ENCODE peak calls at places on chromosomes 3 and 15, in seven cellular contexts. P is coronary artery; K is AG04449; I is HCT116; L is tibial artery; Q is kidney epithelial cell; F is CD8-positive, alpha-beta T cell. M is an unnamed sample.

GRCh38 chr15:68335251-68335650 is 57.7 kb downstream of the FEM1B start:
- DNase-seq in P (peak; percentile 90), K (no peak), I (no peak), L (peak; percentile 69), Q (no peak), F (no peak), M (no peak)

GRCh38 chr3:50249459-50249858 is 13.5 kb downstream of the GNAI2 start:
- DNase-seq in P (no peak), K (no peak), I (no peak), L (no peak), Q (no peak), F (no peak), M (no peak)

GRCh38 chr3:138694287-138695007 is 85.9 kb downstream of the FAIM start:
- DNase-seq in P (no peak), K (peak; percentile 95), I (peak; percentile 47), L (no peak), Q (peak; percentile 95), F (no peak), M (peak; percentile 81)

GRCh38 chr3:58250093-58250707 is 12.6 kb downstream of the ABHD6 start:
- DNase-seq in P (no peak), K (no peak), I (no peak), L (no peak), Q (no peak), F (no peak), M (no peak)

GRCh38 chr3:150124142-150124541 is 153.4 kb upstream of the PFN2 start:
- DNase-seq in P (no peak), K (no peak), I (no peak), L (no peak), Q (no peak), F (no peak), M (no peak)

GRCh38 chr15:40770147-40770721 is 454 bp downstream of the C15orf62 start:
- DNase-seq in P (no peak), K (no peak), I (no peak), L (no peak), Q (no peak), F (no peak), M (no peak)

GRCh38 chr3:171347017-171347979 is 112.9 kb downstream of the TNIK start:
- DNase-seq in P (no peak), K (no peak), I (no peak), L (no peak), Q (no peak), F (no peak), M (no peak)

GRCh38 chr3:15899438-15899837 is 101.7 kb upstream of the ANKRD28 start:
- DNase-seq in P (no peak), K (no peak), I (peak; percentile 40), L (no peak), Q (peak; percentile 41), F (no peak), M (peak; percentile 36)

GRCh38 chr15:89401636-89402252 is 67.1 kb upstream of the POLG start:
- DNase-seq in P (no peak), K (no peak), I (no peak), L (no peak), Q (no peak), F (no peak), M (peak; percentile 27)

GRCh38 chr3:171838218-171838720 is 4.9 kb upstream of the TMEM212 start:
- DNase-seq in P (no peak), K (no peak), I (no peak), L (peak; percentile 72), Q (no peak), F (no peak), M (no peak)

GRCh38 chr3:50267280-50267913 is 1.6 kb upstream of the SEMA3B start:
- DNase-seq in P (peak; percentile 87), K (no peak), I (no peak), L (peak; percentile 60), Q (no peak), F (no peak), M (no peak)

GRCh38 chr3:105423392-105423791 is 56.7 kb downstream of the ALCAM start:
- DNase-seq in P (no peak), K (no peak), I (no peak), L (no peak), Q (no peak), F (no peak), M (no peak)

DNA sequence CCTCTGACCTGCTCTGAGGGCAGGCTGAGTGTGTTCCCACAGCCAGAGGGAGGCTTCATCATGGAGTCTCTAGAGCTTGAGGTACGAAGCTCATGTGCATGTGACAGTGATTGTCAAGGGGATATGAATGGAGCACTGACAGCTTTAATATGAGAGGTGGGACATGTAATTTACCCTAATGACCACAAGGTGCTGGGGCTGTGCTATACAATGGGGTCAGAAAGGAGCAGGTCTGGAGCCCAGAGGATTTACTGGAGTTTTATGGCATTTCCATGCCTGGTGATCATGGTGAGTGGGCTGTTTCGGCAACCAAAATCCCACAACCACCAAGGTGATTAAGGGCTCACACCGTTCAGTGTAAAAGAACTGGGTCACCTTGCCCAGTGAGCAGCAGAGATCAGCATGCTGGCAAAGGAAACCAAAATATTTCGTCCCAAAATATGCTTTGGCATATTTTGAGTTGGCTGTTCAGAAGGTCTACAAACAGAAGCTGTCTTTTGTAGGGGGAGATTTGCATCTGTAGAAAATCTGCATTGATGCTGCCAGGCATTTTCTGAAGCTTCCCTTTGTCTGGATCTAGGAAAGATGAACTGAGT is 40.1 kb upstream of the RASGRF1 start:
- DNase-seq in P (no peak), K (no peak), I (no peak), L (no peak), Q (no peak), F (no peak), M (no peak)
- TF ChIP-seq CTCF in P (no peak), K (no peak), I (peak; percentile 40), L (no peak), Q (peak; percentile 16), F (no peak), M (peak; percentile 12)

DNA sequence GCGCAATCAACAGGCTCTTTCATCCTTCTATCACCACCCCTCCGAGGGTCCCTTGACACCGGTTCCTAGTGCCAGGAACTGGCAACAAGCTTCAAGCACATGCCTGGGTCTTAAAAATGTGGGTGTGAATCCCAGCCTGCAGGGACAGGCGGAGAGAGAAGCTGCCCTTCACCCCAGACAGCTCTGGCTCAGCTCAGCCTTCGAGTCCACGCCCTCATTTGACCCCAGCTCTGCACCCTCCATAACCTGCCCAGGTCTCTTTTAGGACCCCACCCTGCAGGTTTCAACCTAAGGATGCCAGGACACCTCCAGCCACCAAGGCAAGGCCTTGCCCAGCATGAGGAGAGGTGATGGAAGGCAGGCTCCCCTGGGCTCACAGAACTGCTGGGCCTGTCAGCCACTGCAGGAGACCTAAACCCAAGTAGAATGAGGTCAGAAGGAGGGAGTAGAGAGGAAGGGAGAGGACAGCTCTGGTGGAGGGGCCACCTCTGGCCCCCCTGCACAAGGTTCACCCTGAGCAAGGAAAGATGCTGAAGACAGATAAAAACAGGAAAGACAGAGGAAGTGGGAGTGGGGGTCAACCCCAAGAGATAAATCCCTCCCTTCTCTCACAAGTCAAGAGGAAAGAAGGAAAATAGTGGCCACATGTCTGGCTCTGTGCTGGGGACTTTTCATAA is 2.6 kb upstream of the LOXL1 start:
- DNase-seq in P (no peak), K (no peak), I (no peak), L (no peak), Q (no peak), F (no peak), M (no peak)
- H3K4me3 ChIP-seq in P (peak overlapping the region; percentile 54), K (peak overlapping the region; percentile 27), I (no peak overlapping the region), L (peak overlapping the region; percentile 8), Q (no peak overlapping the region), F (no peak overlapping the region), M (no peak overlapping the region)

DNA sequence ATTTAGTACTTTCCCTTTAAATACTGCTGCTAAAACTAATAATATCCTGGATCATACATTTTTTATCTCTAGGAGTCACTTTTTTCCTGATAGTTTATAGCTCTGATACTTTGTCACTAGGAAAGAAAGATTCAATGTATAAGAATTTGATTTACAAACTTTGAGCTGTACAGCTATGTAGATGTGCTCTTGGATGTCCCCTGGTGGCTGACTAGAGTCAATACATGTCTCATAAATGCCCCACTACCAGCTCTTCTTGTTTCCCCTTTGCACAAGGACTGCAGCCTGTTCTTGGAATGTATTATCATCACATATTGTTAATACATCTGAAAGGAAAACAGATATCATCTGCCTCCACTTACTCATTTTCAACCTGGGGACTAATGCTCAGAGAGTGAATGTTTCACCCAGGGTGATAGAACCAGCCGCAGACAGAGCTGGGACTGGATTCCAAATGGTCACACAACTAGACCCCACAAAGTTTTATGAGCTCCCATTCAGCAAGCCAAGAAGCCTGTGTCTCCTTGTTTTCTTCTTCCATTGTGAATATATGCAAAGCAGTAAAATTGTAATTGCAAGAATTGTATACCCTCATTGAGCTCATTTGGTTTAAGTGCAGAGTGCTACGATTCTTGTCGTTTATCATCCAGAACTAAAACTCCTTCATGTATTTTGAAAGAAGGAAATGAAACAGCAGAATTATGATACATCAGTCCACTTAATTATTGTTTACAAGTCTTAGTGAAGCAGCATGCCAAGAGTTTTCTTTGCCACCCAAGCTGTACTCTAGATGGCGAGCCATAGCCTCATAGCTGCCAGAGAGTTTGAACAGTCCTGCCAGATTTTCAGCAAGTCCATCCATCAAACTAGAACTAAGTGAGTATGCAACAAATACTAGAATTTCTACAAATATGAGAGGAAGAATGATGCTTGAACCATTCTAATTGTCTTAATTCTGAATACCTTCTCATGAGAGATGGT is 261.6 kb upstream of the LMCD1 start:
- DNase-seq in P (no peak), K (peak; percentile 21), I (peak; percentile 48), L (no peak), Q (no peak), F (no peak), M (peak; percentile 33)
- TF ChIP-seq CTCF in P (peak; percentile 72), K (peak; percentile 81), I (peak; percentile 88), L (peak; percentile 59), Q (peak; percentile 95), F (peak; percentile 77), M (peak; percentile 89)

GRCh38 chr3:157073810-157074209 is 86.1 kb downstream of the CCNL1 start:
- DNase-seq in P (no peak), K (no peak), I (no peak), L (no peak), Q (no peak), F (no peak), M (peak; percentile 56)

GRCh38 chr3:157070600-157070999 is 89.3 kb downstream of the CCNL1 start:
- DNase-seq in P (no peak), K (no peak), I (no peak), L (no peak), Q (no peak), F (no peak), M (no peak)

GRCh38 chr3:157070186-157070585 is 89.8 kb downstream of the CCNL1 start:
- DNase-seq in P (no peak), K (no peak), I (no peak), L (no peak), Q (no peak), F (no peak), M (no peak)

GRCh38 chr3:157069406-157069805 is 90.5 kb downstream of the CCNL1 start:
- DNase-seq in P (no peak), K (no peak), I (no peak), L (no peak), Q (no peak), F (no peak), M (no peak)

DNA sequence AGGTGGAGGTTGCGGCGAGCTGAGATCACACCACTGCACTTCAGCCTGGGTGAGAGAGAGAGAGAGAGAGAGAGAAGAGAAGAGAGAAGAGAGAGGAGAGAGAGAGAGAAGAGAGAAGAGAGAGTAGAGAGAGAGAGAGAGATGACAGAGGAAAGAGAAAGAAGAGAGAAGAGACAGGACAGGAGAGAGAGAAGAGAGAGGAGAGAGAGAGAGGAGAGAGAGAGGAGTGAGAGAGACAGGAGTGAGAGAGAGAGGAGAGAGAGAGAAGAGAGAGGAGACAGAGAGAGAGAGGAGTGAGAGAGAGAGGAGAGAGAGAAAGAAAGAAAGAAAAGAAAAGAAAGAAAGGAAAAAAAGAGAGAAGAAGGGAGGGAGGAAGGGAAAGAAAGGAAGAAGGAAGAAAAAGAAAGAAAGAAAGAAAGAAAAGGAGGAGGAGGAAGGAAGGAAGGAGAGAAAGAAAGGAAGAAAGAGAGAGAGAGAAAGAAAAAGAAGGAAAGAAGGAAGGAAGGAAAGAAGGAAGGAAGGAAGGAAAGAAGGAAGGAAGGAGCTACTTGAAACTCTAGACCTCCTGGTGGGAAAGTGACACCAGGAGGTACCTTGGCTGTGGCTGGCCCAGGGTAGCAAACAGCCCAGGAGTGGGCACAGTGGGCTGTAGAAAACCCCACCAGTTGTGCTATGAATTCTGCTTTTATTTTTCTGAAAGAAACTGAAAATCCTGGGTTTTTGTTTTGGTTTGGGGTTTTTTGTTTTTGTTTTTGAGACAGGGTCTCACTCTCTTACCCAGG is 88.0 kb downstream of the CCNL1 start:
- DNase-seq in P (no peak), K (no peak), I (no peak), L (no peak), Q (no peak), F (no peak), M (no peak)
- H3K4me3 ChIP-seq in P (no peak overlapping the region), K (no peak overlapping the region), I (no peak overlapping the region), L (no peak overlapping the region), Q (no peak overlapping the region), F (no peak overlapping the region), M (no peak overlapping the region)